ENCODE peak calls at places on chromosomes 1 and 21, in seven cellular contexts. H, V, G, C, Y, T and A are unnamed samples. For H3K36me3, the result is how much of the 10 kb centered on the place peaks cover.

GRCh38 chr1:203985044-203985443 is 87.9 kb upstream of the SOX13 start:
- DNase-seq in T (no peak), Y (no peak), H (no peak), G (no peak), C (no peak), V (no peak), A (peak)

GRCh38 chr1:2411801-2412394 is 466 bp downstream of the PEX10 start:
- DNase-seq in Y (no peak), C (no peak), H (peak), T (no peak), V (peak), G (no peak), A (no peak)

GRCh38 chr1:45982359-45982758 is 150.1 kb downstream of the PIK3R3 start:
- DNase-seq in Y (no peak), V (no peak), T (no peak), H (no peak), C (no peak), G (no peak), A (no peak)

GRCh38 chr1:8463144-8463927 is 145.4 kb downstream of the SLC45A1 start:
- DNase-seq in H (no peak), C (no peak), T (peak), G (peak), Y (no peak), V (no peak), A (no peak)

GRCh38 chr1:212070720-212071302 is 35.3 kb downstream of the DTL start:
- DNase-seq in Y (no peak), T (no peak), C (no peak), V (no peak), G (no peak), H (no peak), A (no peak)

GRCh38 chr1:33903210-33903589 is 39.3 kb downstream of the HMGB4 start:
- DNase-seq in V (no peak), H (no peak), Y (no peak), T (no peak), G (no peak), C (no peak), A (no peak)

GRCh38 chr1:32741417-32742131 is 39.0 kb upstream of the SYNC start:
- DNase-seq in C (peak), G (no peak), V (no peak), H (no peak), T (peak), Y (no peak), A (no peak)

GRCh38 chr1:245516178-245516829 is 361.5 kb downstream of the KIF26B start:
- DNase-seq in Y (no peak), T (no peak), C (no peak), V (no peak), H (no peak), G (no peak), A (no peak)

GRCh38 chr21:45615145-45615711 is 28.3 kb upstream of the PCBP3 start:
- DNase-seq in T (peak), G (no peak), V (peak), Y (peak), H (no peak), C (peak), A (no peak)

GRCh38 chr1:207217778-207218511 is 103.5 kb upstream of the CD55 start:
- DNase-seq in Y (no peak), H (no peak), V (no peak), G (no peak), T (no peak), C (no peak), A (no peak)

GRCh38 chr1:174666248-174666647 is 218.5 kb downstream of the GPR52 start:
- DNase-seq in V (no peak), Y (no peak), C (no peak), T (no peak), H (no peak), G (no peak), A (no peak)

GRCh38 chr21:37874481-37874880 is 41.8 kb downstream of the KCNJ6 start:
- DNase-seq in Y (no peak), C (no peak), G (no peak), V (no peak), H (no peak), T (no peak), A (no peak)

GRCh38 chr1:9589144-9589718 is 520 bp downstream of the TMEM201 start:
- DNase-seq in C (peak), H (no peak), G (no peak), Y (peak), V (peak), T (peak), A (no peak)

GRCh38 chr1:159000627-159001026 is 9.1 kb upstream of the IFI16 start:
- DNase-seq in G (peak), V (no peak), T (peak), C (peak), Y (peak), H (peak), A (no peak)

GRCh38 chr1:57719274-57719673 is 295.4 kb upstream of the DAB1 start:
- DNase-seq in C (no peak), H (no peak), T (no peak), Y (no peak), G (no peak), V (no peak), A (no peak)

GRCh38 chr1:245797592-245798366 is 643.0 kb downstream of the KIF26B start:
- DNase-seq in G (no peak), Y (no peak), H (no peak), C (no peak), V (no peak), T (no peak), A (no peak)

GRCh38 chr1:181763736-181764135 is 280.4 kb downstream of the CACNA1E start:
- DNase-seq in C (no peak), T (no peak), Y (no peak), H (no peak), G (no peak), V (no peak), A (no peak)

GRCh38 chr1:21256776-21257175 is 33.5 kb downstream of the ECE1 start:
- DNase-seq in G (no peak), Y (no peak), T (no peak), V (no peak), C (no peak), H (no peak), A (no peak)

GRCh38 chr1:15603050-15603965 is 13.9 kb upstream of the DDI2 start:
- DNase-seq in H (peak), C (peak), Y (peak), T (peak), V (peak), G (peak), A (peak)

GRCh38 chr1:9732123-9732971 is 80.8 kb downstream of the PIK3CD start:
- DNase-seq in Y (no peak), H (no peak), C (no peak), T (no peak), V (no peak), G (no peak), A (no peak)

GRCh38 chr1:26418865-26419349 is 8.3 kb downstream of the LIN28A start:
- DNase-seq in H (no peak), T (no peak), G (no peak), Y (no peak), C (no peak), V (no peak), A (no peak)

GRCh38 chr1:155976062-155976912 is 2.1 kb downstream of the ARHGEF2 start:
- DNase-seq in C (peak), T (peak), G (no peak), H (peak), Y (peak), V (peak), A (no peak)

GRCh38 chr1:59316497-59317128 is 19.7 kb downstream of the FGGY start:
- DNase-seq in G (no peak), H (no peak), Y (no peak), T (no peak), V (no peak), C (no peak), A (no peak)

GRCh38 chr1:112698366-112699310 is 8.3 kb downstream of the RHOC start:
- DNase-seq in Y (peak), H (no peak), T (peak), V (no peak), G (no peak), C (peak), A (no peak)

GRCh38 chr1:170776777-170777176 is 112.8 kb downstream of the PRRX1 start:
- DNase-seq in Y (no peak), C (no peak), G (no peak), H (no peak), V (no peak), T (no peak), A (no peak)

GRCh38 chr1:172903581-172904220 is 147.0 kb downstream of the TNFSF18 start:
- DNase-seq in V (no peak), Y (no peak), C (no peak), G (no peak), H (no peak), T (no peak), A (no peak)

GRCh38 chr21:32717851-32718316 is 9.9 kb downstream of the SYNJ1 start:
- DNase-seq in T (no peak), H (no peak), V (no peak), Y (no peak), G (no peak), C (no peak), A (no peak)

GRCh38 chr1:110916669-110917306 is 43.8 kb downstream of the CD53 start:
- DNase-seq in T (no peak), Y (no peak), G (no peak), H (no peak), C (no peak), V (no peak), A (no peak)

GRCh38 chr1:20706841-20707240 is 11.0 kb downstream of the KIF17 start:
- DNase-seq in G (no peak), H (no peak), Y (no peak), V (no peak), C (no peak), T (no peak), A (no peak)

GRCh38 chr1:189681252-189681919 is 796.3 kb downstream of the BRINP3 start:
- DNase-seq in H (no peak), Y (no peak), C (no peak), V (no peak), G (no peak), T (no peak), A (no peak)

GRCh38 chr21:41032536-41032935 is 135.4 kb upstream of the BACE2 start:
- DNase-seq in H (no peak), Y (no peak), T (no peak), V (no peak), C (no peak), G (no peak), A (no peak)

GRCh38 chr1:112762541-112763141 is 47.5 kb upstream of the PPM1J start:
- DNase-seq in V (no peak), H (no peak), C (no peak), Y (no peak), T (no peak), G (no peak), A (no peak)

GRCh38 chr1:11691302-11691914 is at the start of gene DRAXIN:
- DNase-seq in H (no peak), V (no peak), G (no peak), Y (no peak), T (no peak), C (no peak), A (no peak)
- H3K4me3 ChIP-seq in H (peak), V (peak), G (peak), Y (no peak), T (no peak), C (no peak), A (peak)

DNA sequence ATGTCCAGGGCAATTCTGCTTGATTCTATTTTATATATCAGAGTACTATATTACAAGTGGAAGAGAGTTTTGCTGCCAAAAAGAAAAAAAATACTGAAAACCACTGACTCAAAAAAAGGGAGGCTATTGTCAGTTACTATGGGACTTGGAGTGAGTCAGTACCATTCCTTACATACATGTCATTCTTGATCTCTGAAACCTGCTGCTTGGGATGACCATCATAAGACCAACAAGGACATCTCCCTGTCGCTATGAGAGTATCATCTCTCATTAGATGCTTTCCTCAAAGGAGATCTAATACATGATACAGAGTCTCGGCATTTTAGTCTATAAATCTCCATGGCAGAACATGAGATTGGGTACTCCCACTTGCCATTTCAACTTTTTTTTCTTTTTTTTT is 11.8 kb upstream of the INPP5B start:
- DNase-seq in C (no peak), G (no peak), H (no peak), T (no peak), Y (no peak), V (no peak), A (no peak)
- H3K36me3 ChIP-seq in C (under half), G (under half), H (half or more), T (under half), Y (half or more), V (under half), A (half or more)

GRCh38 chr1:187413770-187414169 is 585.0 kb downstream of the PLA2G4A start:
- DNase-seq in V (no peak), H (no peak), G (no peak), Y (no peak), T (no peak), C (no peak), A (no peak)
- TF ChIP-seq CTCF in V (no peak), H (no peak), G (no peak), Y (peak), T (no peak), C (no peak), A (no peak)

DNA sequence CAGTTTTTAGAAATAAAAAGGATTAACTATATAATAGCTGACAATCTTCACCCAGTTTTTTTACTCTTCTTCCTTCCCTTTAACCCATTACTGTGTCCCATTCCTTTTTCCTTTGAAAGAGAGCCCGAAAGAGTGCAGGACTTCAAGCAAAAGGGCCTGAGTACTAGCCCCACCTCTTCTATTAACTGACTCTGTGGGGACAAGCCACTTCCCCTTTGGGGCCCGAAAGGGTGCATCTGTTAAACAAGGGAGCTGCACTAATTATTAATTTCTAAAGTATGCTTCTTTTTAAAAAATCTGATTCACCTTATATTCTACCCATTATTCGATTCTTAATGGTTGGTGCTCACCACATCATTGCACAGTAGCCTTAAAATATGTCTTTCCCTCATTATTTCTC is 3.3 kb downstream of the USP24 start:
- DNase-seq in T (no peak), Y (peak), C (no peak), H (no peak), V (no peak), G (no peak), A (no peak)
- H3K4me3 ChIP-seq in T (no peak), Y (no peak), C (no peak), H (peak), V (peak), G (peak), A (peak)